ENCODE peak calls at places on chromosome 7, in four cellular contexts. N is PC-3, P is HCT116, H is IMR-90. M is an unnamed sample. For H3K4me1, the result is how much of the 10 kb centered on the place peaks cover.

GRCh38 chr7:107122483-107122882 is 46.3 kb upstream of the HBP1 start:
- DNase-seq in N (no peak), P (no peak), H (peak), M (no peak)

GRCh38 chr7:111029574-111030357 is 61.2 kb upstream of the LRRN3 start:
- DNase-seq in N (no peak), P (no peak), H (peak), M (no peak)

GRCh38 chr7:39754326-39755120 is 131.2 kb downstream of the RALA start:
- DNase-seq in N (no peak), P (no peak), H (peak), M (no peak)

GRCh38 chr7:29109815-29110385 is 36.4 kb downstream of the CPVL start:
- DNase-seq in N (peak), P (no peak), H (no peak), M (no peak)

GRCh38 chr7:10104292-10104691 is 869.4 kb upstream of the PHF14 start:
- DNase-seq in N (no peak), P (no peak), H (no peak), M (no peak)

GRCh38 chr7:79340212-79340611 is 113.3 kb downstream of the MAGI2 start:
- DNase-seq in N (peak), P (no peak), H (peak), M (no peak)

GRCh38 chr7:102473271-102473991 is 5.3 kb downstream of the POLR2J start:
- DNase-seq in N (no peak), P (no peak), H (no peak), M (no peak)

GRCh38 chr7:101824440-101824839 is 7.0 kb downstream of the CUX1 start:
- DNase-seq in N (no peak), P (no peak), H (no peak), M (no peak)

GRCh38 chr7:120054376-120055100 is 218.4 kb upstream of the KCND2 start:
- DNase-seq in N (no peak), P (no peak), H (no peak), M (no peak)

GRCh38 chr7:27997188-27997707 is 183.3 kb downstream of the JAZF1 start:
- DNase-seq in N (no peak), P (no peak), H (no peak), M (no peak)

GRCh38 chr7:157281221-157281998 is 55.4 kb upstream of the DNAJB6 start:
- DNase-seq in N (no peak), P (no peak), H (no peak), M (no peak)

GRCh38 chr7:143205560-143206293 is 16.1 kb upstream of the TAS2R40 start:
- DNase-seq in N (no peak), P (no peak), H (no peak), M (peak)

DNA sequence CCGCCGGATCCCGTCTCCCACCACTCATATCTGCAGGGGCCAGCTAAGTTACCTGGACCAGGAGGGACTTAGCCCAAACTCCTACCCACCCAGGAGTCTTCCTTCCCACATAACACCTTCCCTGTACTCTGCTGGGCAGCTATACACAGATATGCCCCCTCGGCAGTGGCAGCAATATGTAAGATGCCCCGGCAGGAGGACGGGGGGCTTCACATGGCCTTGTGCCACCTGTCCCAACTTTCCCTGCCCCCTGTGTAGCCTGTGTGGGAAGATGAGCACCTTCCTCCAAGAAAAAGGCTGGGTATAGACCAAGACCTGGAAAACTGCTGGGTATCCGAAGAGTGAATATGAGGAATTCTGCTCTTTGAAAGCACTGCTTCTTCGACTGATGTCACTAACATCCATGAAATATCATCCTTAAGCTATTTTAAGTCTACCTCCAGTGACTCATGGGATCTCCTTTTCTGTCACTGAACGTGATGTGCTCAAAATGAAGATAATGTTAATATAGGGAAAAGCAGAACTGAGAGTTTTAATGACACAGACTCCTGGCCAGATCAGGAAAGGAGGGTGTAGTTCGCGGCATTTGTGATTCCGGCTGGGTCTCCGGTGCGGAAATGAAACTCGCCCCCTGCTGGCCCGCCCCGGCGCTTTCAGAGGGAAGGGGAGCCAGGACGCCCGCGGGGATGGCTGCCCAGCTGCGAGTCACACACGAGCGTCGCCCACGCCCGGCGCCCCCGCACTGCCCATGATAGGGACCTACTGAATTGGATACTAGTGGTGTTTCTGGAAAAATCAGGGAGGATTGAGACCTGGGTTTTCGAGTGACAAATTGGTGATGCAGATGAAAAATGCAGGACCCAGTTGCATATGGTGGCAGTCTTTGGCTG is 256.9 kb upstream of the NFE2L3 start:
- DNase-seq in N (peak), P (peak), H (peak), M (peak)
- H3K4me3 ChIP-seq in N (peak), P (peak), H (peak), M (peak)

GRCh38 chr7:47912332-47912731 is 35.9 kb downstream of the PKD1L1 start:
- DNase-seq in N (no peak), P (no peak), H (no peak), M (no peak)
- H3K4me1 ChIP-seq in N (under half), P (under half), H (under half), M (under half)

GRCh38 chr7:139647085-139647484 is 123.6 kb downstream of the CLEC2L start:
- DNase-seq in N (no peak), P (no peak), H (no peak), M (no peak)
- H3K27ac ChIP-seq in N (peak), P (no peak), H (no peak), M (no peak)

GRCh38 chr7:129989466-129989865 is 36.7 kb upstream of the UBE2H start:
- DNase-seq in N (no peak), P (peak), H (no peak), M (no peak)

GRCh38 chr7:129993275-129993674 is 40.5 kb upstream of the UBE2H start:
- DNase-seq in N (no peak), P (no peak), H (no peak), M (no peak)

GRCh38 chr7:129986600-129986999 is 33.8 kb upstream of the UBE2H start:
- DNase-seq in N (no peak), P (no peak), H (no peak), M (no peak)

GRCh38 chr7:129990403-129991192 is 37.8 kb upstream of the UBE2H start:
- DNase-seq in N (no peak), P (no peak), H (peak), M (no peak)
- H3K4me3 ChIP-seq in N (no peak), P (no peak), H (no peak), M (no peak)